ENCODE peak calls at places on chromosome 6, in five cellular contexts. D is AG10803, M is cardiac fibroblast, L is glutamatergic neuron, X is astrocyte of the spinal cord. P is an unnamed sample.
A peak's percentile ranks its signal among the peaks of the same experiment; 100 is the strongest.

GRCh38 chr6:33206027-33206863 is 1.8 kb downstream of the HSD17B8 start:
- DNase-seq in D (peak; percentile 52), M (no peak), L (no peak), X (no peak), P (no peak)

GRCh38 chr6:150471276-150471675 is 102.5 kb downstream of the IYD start:
- DNase-seq in D (no peak), M (no peak), L (no peak), X (no peak), P (no peak)

GRCh38 chr6:2803731-2804429 is 37.8 kb downstream of the SERPINB1 start:
- DNase-seq in D (no peak), M (no peak), L (no peak), X (no peak), P (no peak)

GRCh38 chr6:1630771-1631217 is 21.1 kb downstream of the FOXC1 start:
- DNase-seq in D (no peak), M (peak; percentile 56), L (no peak), X (peak; percentile 32), P (no peak)

GRCh38 chr6:89787660-89788338 is 31.8 kb downstream of the MDN1 start:
- DNase-seq in D (no peak), M (no peak), L (no peak), X (no peak), P (no peak)

GRCh38 chr6:41040911-41041536 is 1.2 kb upstream of the TSPO2 start:
- DNase-seq in D (no peak), M (no peak), L (no peak), X (no peak), P (no peak)

GRCh38 chr6:154882107-154882506 is 113.0 kb upstream of the TIAM2 start:
- DNase-seq in D (peak; percentile 24), M (no peak), L (no peak), X (peak; percentile 31), P (peak; percentile 66)

GRCh38 chr6:44309092-44309491 is 4.1 kb downstream of the AARS2 start:
- DNase-seq in D (peak; percentile 95), M (peak; percentile 43), L (no peak), X (peak; percentile 49), P (peak; percentile 59)

GRCh38 chr6:158290659-158291058 is 21.6 kb upstream of the TULP4 start:
- DNase-seq in D (no peak), M (no peak), L (no peak), X (no peak), P (no peak)

GRCh38 chr6:165010556-165011535 is 298.6 kb downstream of the C6orf118 start:
- DNase-seq in D (peak; percentile 68), M (peak; percentile 13), L (no peak), X (peak; percentile 9), P (no peak)

GRCh38 chr6:34771727-34772126 is 14.4 kb downstream of the SNRPC start:
- DNase-seq in D (peak; percentile 76), M (peak; percentile 20), L (no peak), X (peak; percentile 72), P (no peak)

GRCh38 chr6:152150196-152150595 is 342.7 kb downstream of the ESR1 start:
- DNase-seq in D (no peak), M (no peak), L (no peak), X (no peak), P (no peak)

GRCh38 chr6:150894935-150895686 is 29.6 kb downstream of the MTHFD1L start:
- DNase-seq in D (peak; percentile 45), M (peak; percentile 54), L (no peak), X (peak; percentile 82), P (peak; percentile 27)

GRCh38 chr6:35152067-35152707 is 11.0 kb upstream of the TCP11 start:
- DNase-seq in D (no peak), M (no peak), L (no peak), X (no peak), P (no peak)

GRCh38 chr6:166907871-166908806 is 48.2 kb downstream of the RNASET2 start:
- DNase-seq in D (no peak), M (no peak), L (no peak), X (no peak), P (no peak)

GRCh38 chr6:17418281-17419188 is 25.1 kb downstream of the CAP2 start:
- DNase-seq in D (peak; percentile 86), M (peak; percentile 78), L (no peak), X (no peak), P (peak; percentile 22)

GRCh38 chr6:169005141-169005540 is 248.5 kb downstream of the THBS2 start:
- DNase-seq in D (no peak), M (no peak), L (no peak), X (no peak), P (no peak)

GRCh38 chr6:137106183-137106582 is 61.4 kb upstream of the IL20RA start:
- DNase-seq in D (no peak), M (no peak), L (no peak), X (no peak), P (no peak)

GRCh38 chr6:103729658-103730057 is 1130.1 kb downstream of the HACE1 start:
- DNase-seq in D (no peak), M (no peak), L (no peak), X (no peak), P (peak; percentile 2)

GRCh38 chr6:47376930-47377329 is 67.2 kb upstream of the TNFRSF21 start:
- DNase-seq in D (no peak), M (no peak), L (no peak), X (no peak), P (no peak)

GRCh38 chr6:2482773-2483172 is 237.4 kb upstream of the GMDS start:
- DNase-seq in D (no peak), M (no peak), L (no peak), X (no peak), P (no peak)

GRCh38 chr6:127459231-127459641 is at the start of gene KIAA0408:
- DNase-seq in D (peak; percentile 67), M (peak; percentile 78), L (peak; percentile 25), X (peak; percentile 63), P (peak; percentile 32)

GRCh38 chr6:82248233-82248735 is 740 bp upstream of the IBTK start:
- DNase-seq in D (peak; percentile 29), M (peak; percentile 33), L (peak; percentile 24), X (peak; percentile 56), P (peak; percentile 29)

GRCh38 chr6:167437888-167438484 is 113.1 kb downstream of the TTLL2 start:
- DNase-seq in D (no peak), M (no peak), L (no peak), X (no peak), P (no peak)

GRCh38 chr6:2738373-2738979 is 12.2 kb downstream of the MYLK4 start:
- DNase-seq in D (peak; percentile 62), M (peak; percentile 80), L (peak; percentile 65), X (peak; percentile 74), P (peak; percentile 52)

GRCh38 chr6:9040718-9041117 is 605.4 kb upstream of the SLC35B3 start:
- DNase-seq in D (no peak), M (no peak), L (no peak), X (no peak), P (no peak)

GRCh38 chr6:9044426-9044825 is 609.1 kb upstream of the SLC35B3 start:
- DNase-seq in D (no peak), M (no peak), L (no peak), X (no peak), P (no peak)

GRCh38 chr6:9039258-9039657 is 603.9 kb upstream of the SLC35B3 start:
- DNase-seq in D (no peak), M (no peak), L (no peak), X (no peak), P (peak; percentile 13)
- TF ChIP-seq CTCF in D (peak; percentile 3), M (no peak), L (no peak), X (no peak), P (no peak)

GRCh38 chr6:130366011-130366963 is at the start of gene TMEM200A:
- DNase-seq in D (peak; percentile 75), M (peak; percentile 60), L (peak; percentile 77), X (peak; percentile 61), P (no peak)
- TF ChIP-seq CTCF in D (peak; percentile 20), M (peak; percentile 10), L (no peak), X (peak; percentile 30), P (no peak)

DNA sequence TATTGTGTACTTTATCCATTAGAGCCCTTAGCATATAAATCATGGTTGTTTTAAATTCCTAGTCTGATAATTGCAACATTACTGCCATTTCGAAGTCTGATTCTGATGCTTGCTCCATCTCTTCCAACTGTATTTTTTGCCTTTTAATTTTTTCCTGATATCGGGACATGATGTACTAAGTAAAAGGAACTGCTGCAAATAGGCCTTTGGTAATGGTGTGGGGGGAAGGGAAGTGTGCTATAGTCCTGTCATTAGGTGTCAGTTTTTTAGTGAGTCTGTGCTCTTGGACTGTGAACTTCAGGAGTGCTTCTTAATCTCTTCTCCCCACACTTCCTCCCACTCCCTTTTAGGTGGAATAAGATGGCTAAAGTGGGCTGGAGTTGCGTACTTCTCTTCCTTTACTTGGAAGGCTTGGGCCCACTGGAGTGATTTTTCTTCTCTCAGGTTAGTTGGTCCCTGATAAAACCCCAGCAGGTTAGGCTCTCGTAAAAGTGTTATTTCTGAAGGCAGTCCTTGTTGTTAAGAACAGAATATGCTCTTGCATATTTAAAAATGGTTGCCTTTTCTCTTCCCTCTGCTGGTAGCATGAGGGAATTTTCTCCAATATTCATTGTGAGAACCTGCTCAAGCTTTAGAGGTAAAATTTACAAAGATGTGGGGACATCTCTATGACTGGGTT is 18.1 kb downstream of the STXBP5 start:
- DNase-seq in D (peak; percentile 41), M (peak; percentile 39), L (no peak), X (peak; percentile 54), P (peak; percentile 24)
- TF ChIP-seq CTCF in D (peak; percentile 60), M (peak; percentile 56), L (peak; percentile 75), X (peak; percentile 53), P (peak; percentile 27)

GRCh38 chr6:13260831-13261230 is 67.5 kb downstream of the TBC1D7 start:
- DNase-seq in D (no peak), M (no peak), L (no peak), X (no peak), P (no peak)
- TF ChIP-seq CTCF in D (no peak), M (no peak), L (no peak), X (no peak), P (no peak)

DNA sequence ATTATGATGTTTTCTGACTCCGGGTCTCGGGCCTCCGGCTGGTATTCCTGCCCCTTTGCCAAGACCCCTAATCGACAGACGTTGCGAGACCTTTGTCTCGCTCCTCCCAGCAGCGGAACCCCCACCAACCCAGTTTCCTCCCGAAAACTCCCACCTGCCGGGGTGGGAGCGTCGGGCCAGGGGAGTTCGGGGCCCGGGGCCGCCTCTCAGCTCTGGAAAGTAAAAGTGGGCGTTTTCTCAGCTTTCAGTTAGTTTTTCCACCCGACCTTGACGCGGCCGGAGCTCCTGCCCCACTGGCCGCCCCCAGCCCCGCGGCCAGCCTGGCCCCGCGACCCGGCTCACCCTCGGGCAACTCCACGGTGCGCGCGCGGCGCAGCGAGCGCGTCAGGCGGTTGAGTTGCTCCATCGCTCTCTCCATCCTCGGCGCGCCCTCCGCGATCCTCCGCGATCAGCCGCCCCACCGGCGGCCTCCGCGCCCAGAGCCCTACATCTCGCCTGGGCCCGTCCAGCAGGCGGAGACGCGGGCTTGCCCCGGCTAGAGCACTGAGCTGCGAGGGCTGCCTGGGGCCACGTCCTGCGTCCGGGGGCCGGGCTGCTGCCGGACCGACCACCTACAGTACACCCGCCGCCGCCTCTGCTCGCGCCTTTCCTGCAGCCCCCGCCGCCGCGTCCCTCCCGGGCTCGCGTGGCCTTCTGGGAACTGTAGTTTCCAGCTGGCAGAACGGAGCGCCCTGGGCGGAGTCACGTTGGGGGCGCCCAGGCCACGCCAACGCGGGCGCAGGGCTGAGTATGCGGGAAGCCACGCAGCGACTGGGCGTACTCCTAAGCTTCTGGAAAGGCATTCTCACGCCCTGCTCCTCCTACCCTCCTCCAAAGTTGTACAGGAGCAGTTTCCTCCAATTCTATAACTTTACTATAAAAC is at the start of gene HACE1:
- DNase-seq in D (peak; percentile 85), M (peak; percentile 91), L (peak; percentile 95), X (peak; percentile 91), P (peak; percentile 90)
- TF ChIP-seq CTCF in D (peak; percentile 22), M (no peak), L (peak; percentile 19), X (peak; percentile 26), P (no peak)